ENCODE peak calls at places on chromosomes 6 and 20, in nine cellular contexts. N is fibroblast of mammary gland; Y is T-helper 9 cell; G is NCI-H2029 treated with DMSO at 0.1 percent for 48 hours; B is fibroblast of lung; P is skeletal muscle cell; W is foreskin keratinocyte; U is stimulated activated CD8-positive, alpha-beta memory T cell treated with anti-CD3 and anti-CD28 coated beads, Interleukin-4, amount 100 ng/mL, for 24 hours; T is NCI-H1694. F is an unnamed sample.

GRCh38 chr6:38612386-38612965 is 27.3 kb downstream of the BTBD9 start:
- DNase-seq in P (peak), N (peak), Y (no peak), B (peak), U (no peak), W (peak), G (no peak), T (no peak), F (no peak)

GRCh38 chr6:89888871-89889270 is 5.4 kb upstream of the GJA10 start:
- DNase-seq in U (no peak), B (no peak), P (no peak), W (no peak), G (no peak), Y (no peak), T (no peak), N (peak), F (no peak)

GRCh38 chr6:150704447-150705192 is 104.9 kb downstream of the PLEKHG1 start:
- DNase-seq in P (no peak), G (no peak), N (no peak), W (no peak), T (no peak), B (no peak), Y (no peak), U (no peak), F (no peak)

GRCh38 chr6:44000164-44000842 is 126.9 kb downstream of the MRPL14 start:
- DNase-seq in Y (no peak), P (no peak), U (no peak), N (no peak), T (no peak), G (peak), W (peak), B (peak), F (peak)

GRCh38 chr6:130466052-130466743 is 100.4 kb downstream of the TMEM200A start:
- DNase-seq in W (peak), N (peak), Y (no peak), P (no peak), U (no peak), G (no peak), T (no peak), B (peak), F (no peak)

GRCh38 chr20:48352042-48352441 is 475.8 kb downstream of the PREX1 start:
- DNase-seq in T (no peak), G (no peak), U (no peak), W (no peak), Y (no peak), P (no peak), N (no peak), B (no peak), F (no peak)

GRCh38 chr20:57892471-57892870 is 182.7 kb upstream of the PMEPA1 start:
- DNase-seq in U (no peak), P (no peak), G (no peak), N (no peak), B (no peak), Y (no peak), T (no peak), W (no peak), F (no peak)

GRCh38 chr6:17167327-17167979 is 65.6 kb downstream of the STMND1 start:
- DNase-seq in T (no peak), G (no peak), W (peak), U (no peak), Y (no peak), P (no peak), B (peak), N (peak), F (peak)

F was measured in lung microvascular endothelial cell.